ENCODE peak calls at places on chromosome 6, in nine cellular contexts. One of them, this sample, is unnamed.

GRCh38 chr6:2185056-2185455 is 60.3 kb downstream of the GMDS start:
- DNase-seq in tibial nerve: no peak
- DNase-seq in transverse colon: no peak
- DNase-seq in stomach: no peak
- DNase-seq in prostate gland: no peak
- DNase-seq in lower leg skin: no peak
- DNase-seq in heart left ventricle: no peak
- DNase-seq in body of pancreas: no peak
- DNase-seq in GM12878: no peak
- DNase-seq in this sample: no peak

GRCh38 chr6:160477901-160478300 is 129.7 kb downstream of the SLC22A3 start:
- DNase-seq in tibial nerve: no peak
- DNase-seq in transverse colon: no peak
- DNase-seq in stomach: no peak
- DNase-seq in prostate gland: no peak
- DNase-seq in lower leg skin: no peak
- DNase-seq in heart left ventricle: no peak
- DNase-seq in body of pancreas: no peak
- DNase-seq in GM12878: no peak
- DNase-seq in this sample: no peak

GRCh38 chr6:99138445-99138844 is 190.7 kb upstream of the FBXL4 start:
- DNase-seq in tibial nerve: no peak
- DNase-seq in transverse colon: no peak
- DNase-seq in stomach: no peak
- DNase-seq in prostate gland: no peak
- DNase-seq in lower leg skin: no peak
- DNase-seq in heart left ventricle: no peak
- DNase-seq in body of pancreas: no peak
- DNase-seq in GM12878: no peak
- DNase-seq in this sample: no peak

GRCh38 chr6:166803455-166803854 is 152.9 kb downstream of the RNASET2 start:
- DNase-seq in tibial nerve: no peak
- DNase-seq in transverse colon: no peak
- DNase-seq in stomach: no peak
- DNase-seq in prostate gland: no peak
- DNase-seq in lower leg skin: no peak
- DNase-seq in heart left ventricle: no peak
- DNase-seq in body of pancreas: no peak
- DNase-seq in GM12878: no peak
- DNase-seq in this sample: no peak

GRCh38 chr6:73696990-73697651 is 1.1 kb downstream of the CD109 start:
- DNase-seq in tibial nerve: no peak
- DNase-seq in transverse colon: no peak
- DNase-seq in stomach: no peak
- DNase-seq in prostate gland: no peak
- DNase-seq in lower leg skin: no peak
- DNase-seq in heart left ventricle: no peak
- DNase-seq in body of pancreas: no peak
- DNase-seq in GM12878: no peak
- DNase-seq in this sample: no peak

GRCh38 chr6:153334121-153334520 is 203.0 kb upstream of the RGS17 start:
- DNase-seq in tibial nerve: no peak
- DNase-seq in transverse colon: no peak
- DNase-seq in stomach: no peak
- DNase-seq in prostate gland: no peak
- DNase-seq in lower leg skin: no peak
- DNase-seq in heart left ventricle: no peak
- DNase-seq in body of pancreas: no peak
- DNase-seq in GM12878: no peak
- DNase-seq in this sample: no peak

GRCh38 chr6:165636015-165636414 is 27.0 kb downstream of the PDE10A start:
- DNase-seq in tibial nerve: no peak
- DNase-seq in transverse colon: no peak
- DNase-seq in stomach: no peak
- DNase-seq in prostate gland: no peak
- DNase-seq in lower leg skin: no peak
- DNase-seq in heart left ventricle: no peak
- DNase-seq in body of pancreas: no peak
- DNase-seq in GM12878: no peak
- DNase-seq in this sample: no peak

GRCh38 chr6:126886106-126886505 is 232.4 kb upstream of the RSPO3 start:
- DNase-seq in tibial nerve: no peak
- DNase-seq in transverse colon: no peak
- DNase-seq in stomach: no peak
- DNase-seq in prostate gland: no peak
- DNase-seq in lower leg skin: no peak
- DNase-seq in heart left ventricle: no peak
- DNase-seq in body of pancreas: no peak
- DNase-seq in GM12878: no peak
- DNase-seq in this sample: no peak

GRCh38 chr6:83908813-83909212 is 49.3 kb downstream of the CYB5R4 start:
- DNase-seq in tibial nerve: no peak
- DNase-seq in transverse colon: no peak
- DNase-seq in stomach: no peak
- DNase-seq in prostate gland: no peak
- DNase-seq in lower leg skin: no peak
- DNase-seq in heart left ventricle: no peak
- DNase-seq in body of pancreas: no peak
- DNase-seq in GM12878: no peak
- DNase-seq in this sample: no peak

GRCh38 chr6:110053395-110054240 is 75.5 kb downstream of the GPR6 start:
- DNase-seq in tibial nerve: no peak
- DNase-seq in transverse colon: no peak
- DNase-seq in stomach: no peak
- DNase-seq in prostate gland: no peak
- DNase-seq in lower leg skin: no peak
- DNase-seq in heart left ventricle: no peak
- DNase-seq in body of pancreas: peak
- DNase-seq in GM12878: no peak
- DNase-seq in this sample: no peak

GRCh38 chr6:116030745-116031144 is 29.9 kb downstream of the FRK start:
- DNase-seq in tibial nerve: no peak
- DNase-seq in transverse colon: no peak
- DNase-seq in stomach: no peak
- DNase-seq in prostate gland: no peak
- DNase-seq in lower leg skin: no peak
- DNase-seq in heart left ventricle: no peak
- DNase-seq in body of pancreas: no peak
- DNase-seq in GM12878: no peak
- DNase-seq in this sample: no peak

GRCh38 chr6:91088515-91088914 is 501.6 kb upstream of the MAP3K7 start:
- DNase-seq in tibial nerve: no peak
- DNase-seq in transverse colon: no peak
- DNase-seq in stomach: no peak
- DNase-seq in prostate gland: no peak
- DNase-seq in lower leg skin: no peak
- DNase-seq in heart left ventricle: no peak
- DNase-seq in body of pancreas: no peak
- DNase-seq in GM12878: no peak
- DNase-seq in this sample: no peak

GRCh38 chr6:82910394-82910793 is 155.2 kb downstream of the UBE3D start:
- DNase-seq in tibial nerve: no peak
- DNase-seq in transverse colon: no peak
- DNase-seq in stomach: no peak
- DNase-seq in prostate gland: no peak
- DNase-seq in lower leg skin: no peak
- DNase-seq in heart left ventricle: no peak
- DNase-seq in body of pancreas: no peak
- DNase-seq in GM12878: no peak
- DNase-seq in this sample: no peak

GRCh38 chr6:50995036-50995435 is 176.4 kb downstream of the TFAP2B start:
- DNase-seq in tibial nerve: no peak
- DNase-seq in transverse colon: no peak
- DNase-seq in stomach: no peak
- DNase-seq in prostate gland: no peak
- DNase-seq in lower leg skin: no peak
- DNase-seq in heart left ventricle: no peak
- DNase-seq in body of pancreas: no peak
- DNase-seq in GM12878: no peak
- DNase-seq in this sample: no peak

GRCh38 chr6:118724211-118724610 is 72.8 kb upstream of the CEP85L start:
- DNase-seq in tibial nerve: no peak
- DNase-seq in transverse colon: no peak
- DNase-seq in stomach: no peak
- DNase-seq in prostate gland: no peak
- DNase-seq in lower leg skin: no peak
- DNase-seq in heart left ventricle: no peak
- DNase-seq in body of pancreas: no peak
- DNase-seq in GM12878: no peak
- DNase-seq in this sample: no peak

GRCh38 chr6:4615891-4616290 is 160.3 kb upstream of the CDYL start:
- DNase-seq in tibial nerve: no peak
- DNase-seq in transverse colon: no peak
- DNase-seq in stomach: no peak
- DNase-seq in prostate gland: no peak
- DNase-seq in lower leg skin: no peak
- DNase-seq in heart left ventricle: peak
- DNase-seq in body of pancreas: no peak
- DNase-seq in GM12878: no peak
- DNase-seq in this sample: peak

GRCh38 chr6:6930223-6930880 is 177.4 kb upstream of the RREB1 start:
- DNase-seq in tibial nerve: no peak
- DNase-seq in transverse colon: no peak
- DNase-seq in stomach: no peak
- DNase-seq in prostate gland: no peak
- DNase-seq in lower leg skin: no peak
- DNase-seq in heart left ventricle: no peak
- DNase-seq in body of pancreas: no peak
- DNase-seq in GM12878: no peak
- DNase-seq in this sample: no peak

GRCh38 chr6:4466260-4466659 is 309.9 kb upstream of the CDYL start:
- DNase-seq in tibial nerve: no peak
- DNase-seq in transverse colon: peak
- DNase-seq in stomach: peak
- DNase-seq in prostate gland: peak
- DNase-seq in lower leg skin: no peak
- DNase-seq in heart left ventricle: no peak
- DNase-seq in body of pancreas: no peak
- DNase-seq in GM12878: no peak
- DNase-seq in this sample: no peak

GRCh38 chr6:30727920-30728605 is 7.9 kb downstream of the TUBB start:
- DNase-seq in tibial nerve: no peak
- DNase-seq in transverse colon: no peak
- DNase-seq in stomach: no peak
- DNase-seq in prostate gland: no peak
- DNase-seq in lower leg skin: no peak
- DNase-seq in heart left ventricle: no peak
- DNase-seq in body of pancreas: no peak
- DNase-seq in GM12878: no peak
- DNase-seq in this sample: no peak

GRCh38 chr6:139271056-139271455 is 20.7 kb downstream of the TXLNB start:
- DNase-seq in tibial nerve: no peak
- DNase-seq in transverse colon: peak
- DNase-seq in stomach: no peak
- DNase-seq in prostate gland: no peak
- DNase-seq in lower leg skin: no peak
- DNase-seq in heart left ventricle: no peak
- DNase-seq in body of pancreas: no peak
- DNase-seq in GM12878: no peak
- DNase-seq in this sample: no peak

GRCh38 chr6:150149146-150149545 is 6.3 kb downstream of the PPP1R14C start:
- DNase-seq in tibial nerve: no peak
- DNase-seq in transverse colon: no peak
- DNase-seq in stomach: no peak
- DNase-seq in prostate gland: no peak
- DNase-seq in lower leg skin: no peak
- DNase-seq in heart left ventricle: no peak
- DNase-seq in body of pancreas: no peak
- DNase-seq in GM12878: no peak
- DNase-seq in this sample: no peak

GRCh38 chr6:169913096-169913615 is 161.7 kb downstream of the ERMARD start:
- DNase-seq in tibial nerve: no peak
- DNase-seq in transverse colon: no peak
- DNase-seq in stomach: no peak
- DNase-seq in prostate gland: no peak
- DNase-seq in lower leg skin: no peak
- DNase-seq in heart left ventricle: no peak
- DNase-seq in body of pancreas: no peak
- DNase-seq in GM12878: no peak
- DNase-seq in this sample: no peak

GRCh38 chr6:142155895-142156757 is 9.1 kb downstream of the VTA1 start:
- DNase-seq in tibial nerve: no peak
- DNase-seq in transverse colon: no peak
- DNase-seq in stomach: no peak
- DNase-seq in prostate gland: no peak
- DNase-seq in lower leg skin: no peak
- DNase-seq in heart left ventricle: no peak
- DNase-seq in body of pancreas: no peak
- DNase-seq in GM12878: no peak
- DNase-seq in this sample: no peak
- TF ChIP-seq CTCF in tibial nerve: peak
- TF ChIP-seq CTCF in transverse colon: peak
- TF ChIP-seq CTCF in stomach: no peak
- TF ChIP-seq CTCF in prostate gland: peak
- TF ChIP-seq CTCF in lower leg skin: no peak
- TF ChIP-seq CTCF in heart left ventricle: peak
- TF ChIP-seq CTCF in body of pancreas: peak
- TF ChIP-seq CTCF in GM12878: no peak
- TF ChIP-seq CTCF in this sample: peak

DNA sequence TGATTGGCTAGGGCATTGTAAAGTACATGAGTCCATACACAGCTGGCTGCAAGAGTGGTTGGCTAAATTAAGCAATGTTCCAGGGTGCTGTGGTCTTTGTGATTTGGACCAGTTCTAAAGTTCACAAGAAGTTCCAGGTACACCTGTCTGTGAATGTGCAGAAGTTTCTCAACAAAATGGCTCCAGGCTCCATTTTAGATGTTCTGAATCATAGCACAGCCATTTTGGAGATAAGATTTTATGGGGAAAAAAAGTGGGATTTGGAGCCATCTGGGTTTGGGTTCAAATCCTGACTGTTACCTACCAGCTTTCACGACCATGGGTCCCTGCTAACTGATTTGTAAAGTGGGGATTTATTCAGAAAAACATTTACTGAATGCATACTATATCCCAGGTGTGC is 82.1 kb downstream of the GRM1 start:
- DNase-seq in tibial nerve: no peak
- DNase-seq in transverse colon: no peak
- DNase-seq in stomach: no peak
- DNase-seq in prostate gland: no peak
- DNase-seq in lower leg skin: no peak
- DNase-seq in heart left ventricle: no peak
- DNase-seq in body of pancreas: no peak
- DNase-seq in GM12878: no peak
- DNase-seq in this sample: no peak
- TF ChIP-seq POLR2A in tibial nerve: no peak
- TF ChIP-seq POLR2A in transverse colon: no peak
- TF ChIP-seq POLR2A in stomach: no peak
- TF ChIP-seq POLR2A in prostate gland: no peak
- TF ChIP-seq POLR2A in lower leg skin: no peak
- TF ChIP-seq POLR2A in heart left ventricle: no peak
- TF ChIP-seq POLR2A in body of pancreas: no peak
- TF ChIP-seq POLR2A in GM12878: no peak
- TF ChIP-seq POLR2A in this sample: no peak

GRCh38 chr6:32195652-32195901 is 3.1 kb upstream of the GPSM3 start:
- DNase-seq in tibial nerve: peak
- DNase-seq in transverse colon: peak
- DNase-seq in stomach: peak
- DNase-seq in prostate gland: peak
- DNase-seq in lower leg skin: peak
- DNase-seq in heart left ventricle: peak
- DNase-seq in body of pancreas: peak
- DNase-seq in GM12878: peak
- DNase-seq in this sample: peak
- TF ChIP-seq CTCF in tibial nerve: peak
- TF ChIP-seq CTCF in transverse colon: peak
- TF ChIP-seq CTCF in stomach: no peak
- TF ChIP-seq CTCF in prostate gland: peak
- TF ChIP-seq CTCF in lower leg skin: no peak
- TF ChIP-seq CTCF in heart left ventricle: peak
- TF ChIP-seq CTCF in body of pancreas: peak
- TF ChIP-seq CTCF in GM12878: peak
- TF ChIP-seq CTCF in this sample: no peak

GRCh38 chr6:44254957-44255808 is 2.1 kb downstream of the SLC35B2 start:
- DNase-seq in tibial nerve: no peak
- DNase-seq in transverse colon: no peak
- DNase-seq in stomach: no peak
- DNase-seq in prostate gland: no peak
- DNase-seq in lower leg skin: no peak
- DNase-seq in heart left ventricle: no peak
- DNase-seq in body of pancreas: no peak
- DNase-seq in GM12878: no peak
- DNase-seq in this sample: no peak
- TF ChIP-seq POLR2A in tibial nerve: no peak
- TF ChIP-seq POLR2A in transverse colon: no peak
- TF ChIP-seq POLR2A in stomach: no peak
- TF ChIP-seq POLR2A in prostate gland: no peak
- TF ChIP-seq POLR2A in lower leg skin: no peak
- TF ChIP-seq POLR2A in heart left ventricle: no peak
- TF ChIP-seq POLR2A in body of pancreas: no peak
- TF ChIP-seq POLR2A in GM12878: peak
- TF ChIP-seq POLR2A in this sample: no peak